ENCODE peak calls at places on chromosomes 5 and 9, in five cellular contexts. N is H1, H is GM12878, X is K562, W is HepG2. M is an unnamed sample. For H3K4me1, the result is how much of the 10 kb centered on the place peaks cover.

GRCh38 chr5:155274484-155274883 is 260.9 kb downstream of the KIF4B start:
- DNase-seq in N (no peak), W (no peak), H (no peak), X (no peak), M (no peak)

GRCh38 chr5:111641533-111642230 is 115.3 kb downstream of the NREP start:
- DNase-seq in X (no peak), H (no peak), W (no peak), N (no peak), M (no peak)

GRCh38 chr9:4550777-4551476 is 60.7 kb downstream of the SLC1A1 start:
- DNase-seq in W (no peak), X (no peak), H (no peak), N (no peak), M (no peak)

GRCh38 chr5:122351416-122352157 is 39.5 kb downstream of the SNCAIP start:
- DNase-seq in N (no peak), H (no peak), X (no peak), W (no peak), M (no peak)

GRCh38 chr9:131804826-131805225 is 65.0 kb upstream of the RAPGEF1 start:
- DNase-seq in H (no peak), N (no peak), W (no peak), X (no peak), M (no peak)

GRCh38 chr9:70746760-70747159 is 332.3 kb upstream of the KLF9 start:
- DNase-seq in N (no peak), H (no peak), W (no peak), X (no peak), M (no peak)

GRCh38 chr9:2420488-2421056 is 201.0 kb upstream of the VLDLR start:
- DNase-seq in W (no peak), X (no peak), N (no peak), H (no peak), M (no peak)

GRCh38 chr5:141245250-141245717 is at the start of gene PCDHB15:
- DNase-seq in H (no peak), X (peak), N (no peak), W (peak), M (no peak)

GRCh38 chr5:122788996-122789395 is 14.1 kb downstream of the SNX2 start:
- DNase-seq in N (no peak), H (no peak), X (no peak), W (no peak), M (no peak)

GRCh38 chr5:104189909-104190308 is 627.3 kb upstream of the NUDT12 start:
- DNase-seq in H (no peak), W (peak), N (no peak), X (peak), M (no peak)

GRCh38 chr9:124399323-124399962 is 15.8 kb downstream of the PSMB7 start:
- DNase-seq in W (no peak), X (no peak), H (no peak), N (no peak), M (no peak)

GRCh38 chr5:94690778-94691177 is 72.3 kb downstream of the SLF1 start:
- DNase-seq in X (no peak), W (no peak), N (no peak), H (no peak), M (no peak)

GRCh38 chr9:19992556-19992955 is 203.7 kb upstream of the SLC24A2 start:
- DNase-seq in X (no peak), N (no peak), H (no peak), W (no peak), M (no peak)

GRCh38 chr9:107557236-107557990 is 67.8 kb upstream of the KLF4 start:
- DNase-seq in X (no peak), N (no peak), H (no peak), W (no peak), M (peak)

GRCh38 chr5:167332291-167332690 is 959.2 kb upstream of the WWC1 start:
- DNase-seq in N (no peak), X (no peak), H (no peak), W (no peak), M (no peak)

GRCh38 chr5:43348207-43348606 is 35.0 kb upstream of the HMGCS1 start:
- DNase-seq in X (no peak), W (peak), H (no peak), N (no peak), M (no peak)

GRCh38 chr5:62115009-62115408 is 191.0 kb upstream of the KIF2A start:
- DNase-seq in W (no peak), N (no peak), X (no peak), H (no peak), M (no peak)

GRCh38 chr5:181239062-181239663 is 4.5 kb downstream of the RACK1 start:
- DNase-seq in N (no peak), H (no peak), W (no peak), X (no peak), M (no peak)

GRCh38 chr5:58299266-58299665 is 160.6 kb downstream of the PLK2 start:
- DNase-seq in N (no peak), H (no peak), W (no peak), X (no peak), M (no peak)

GRCh38 chr5:3534997-3535396 is 60.6 kb upstream of the IRX1 start:
- DNase-seq in N (no peak), X (no peak), W (no peak), H (no peak), M (no peak)

GRCh38 chr9:136860933-136861873 is 4.9 kb downstream of the EDF1 start:
- DNase-seq in H (no peak), W (no peak), X (no peak), N (no peak), M (no peak)

GRCh38 chr9:89978185-89978584 is 373.4 kb downstream of the GADD45G start:
- DNase-seq in X (no peak), H (no peak), N (no peak), W (no peak), M (peak)

GRCh38 chr5:106959447-106959846 is 711.3 kb downstream of the EFNA5 start:
- DNase-seq in X (no peak), N (no peak), H (no peak), W (no peak), M (peak)

GRCh38 chr9:128249914-128250838 is 25.6 kb downstream of the GOLGA2 start:
- DNase-seq in X (peak), H (peak), N (peak), W (no peak), M (peak)

GRCh38 chr5:157245477-157245876 is 20.4 kb upstream of the CYFIP2 start:
- DNase-seq in H (no peak), X (no peak), W (no peak), N (no peak), M (no peak)

GRCh38 chr9:128371622-128372117 is 496 bp downstream of the URM1 start:
- DNase-seq in W (no peak), X (no peak), H (no peak), N (no peak), M (no peak)

GRCh38 chr9:31210982-31211570 is 1173.4 kb upstream of the ACO1 start:
- DNase-seq in W (no peak), X (no peak), H (peak), N (no peak), M (no peak)

GRCh38 chr5:67747096-67747495 is 468.5 kb upstream of the PIK3R1 start:
- DNase-seq in N (no peak), W (no peak), H (no peak), X (no peak), M (no peak)

GRCh38 chr9:80320916-80321315 is 749.2 kb downstream of the TLE4 start:
- DNase-seq in H (no peak), N (no peak), X (no peak), W (no peak), M (no peak)

GRCh38 chr5:89313044-89313443 is 430.1 kb upstream of the MEF2C start:
- DNase-seq in W (no peak), X (no peak), H (no peak), N (no peak), M (peak)

GRCh38 chr5:159817262-159818029 is 98.8 kb upstream of the ADRA1B start:
- DNase-seq in X (no peak), W (no peak), N (no peak), H (no peak), M (no peak)

GRCh38 chr9:136852664-136853595 is 784 bp downstream of the MAMDC4 start:
- DNase-seq in N (no peak), H (no peak), X (no peak), W (no peak), M (no peak)

GRCh38 chr9:121750715-121751623 is 99.5 kb downstream of the DAB2IP start:
- DNase-seq in W (peak), H (no peak), X (no peak), N (no peak), M (peak)

GRCh38 chr9:36925033-36925432 is 109.0 kb downstream of the PAX5 start:
- DNase-seq in W (no peak), N (no peak), H (no peak), X (no peak), M (no peak)

GRCh38 chr9:36924071-36924470 is 110.0 kb downstream of the PAX5 start:
- DNase-seq in N (no peak), H (peak), X (no peak), W (peak), M (peak)

GRCh38 chr9:36923025-36923625 is 110.9 kb downstream of the PAX5 start:
- DNase-seq in W (no peak), H (no peak), X (no peak), N (no peak), M (no peak)

GRCh38 chr9:36928210-36928609 is 105.9 kb downstream of the PAX5 start:
- DNase-seq in X (no peak), N (no peak), W (no peak), H (no peak), M (no peak)

GRCh38 chr9:36922548-36922947 is 111.5 kb downstream of the PAX5 start:
- DNase-seq in X (no peak), N (no peak), W (no peak), H (no peak), M (no peak)
- TF ChIP-seq ZNF274 in X (no peak), N (no peak), W (no peak), H (no peak), M (no peak)

GRCh38 chr9:34928921-34929320 is 29.2 kb upstream of the PHF24 start:
- DNase-seq in X (no peak), H (no peak), W (peak), N (no peak), M (no peak)

GRCh38 chr9:34927061-34927460 is 31.0 kb upstream of the PHF24 start:
- DNase-seq in X (no peak), N (no peak), H (no peak), W (no peak), M (no peak)

GRCh38 chr9:34929506-34930102 is 28.5 kb upstream of the PHF24 start:
- DNase-seq in X (peak), N (peak), H (no peak), W (peak), M (peak)
- TF ChIP-seq ATF3 in X (no peak), N (no peak), H (no peak), W (no peak), M (no peak)

GRCh38 chr9:35652829-35653209 is 2.1 kb upstream of the SIT1 start:
- DNase-seq in W (no peak), X (no peak), N (no peak), H (no peak), M (no peak)

GRCh38 chr9:35649431-35650340 is 1.0 kb downstream of the SIT1 start:
- DNase-seq in W (no peak), X (peak), H (no peak), N (no peak), M (no peak)

GRCh38 chr9:35650341-35651158 is at the start of gene SIT1:
- DNase-seq in X (no peak), N (no peak), W (no peak), H (no peak), M (no peak)

GRCh38 chr9:35653611-35654010 is 2.9 kb upstream of the SIT1 start:
- DNase-seq in X (no peak), H (no peak), W (no peak), N (no peak), M (no peak)

DNA sequence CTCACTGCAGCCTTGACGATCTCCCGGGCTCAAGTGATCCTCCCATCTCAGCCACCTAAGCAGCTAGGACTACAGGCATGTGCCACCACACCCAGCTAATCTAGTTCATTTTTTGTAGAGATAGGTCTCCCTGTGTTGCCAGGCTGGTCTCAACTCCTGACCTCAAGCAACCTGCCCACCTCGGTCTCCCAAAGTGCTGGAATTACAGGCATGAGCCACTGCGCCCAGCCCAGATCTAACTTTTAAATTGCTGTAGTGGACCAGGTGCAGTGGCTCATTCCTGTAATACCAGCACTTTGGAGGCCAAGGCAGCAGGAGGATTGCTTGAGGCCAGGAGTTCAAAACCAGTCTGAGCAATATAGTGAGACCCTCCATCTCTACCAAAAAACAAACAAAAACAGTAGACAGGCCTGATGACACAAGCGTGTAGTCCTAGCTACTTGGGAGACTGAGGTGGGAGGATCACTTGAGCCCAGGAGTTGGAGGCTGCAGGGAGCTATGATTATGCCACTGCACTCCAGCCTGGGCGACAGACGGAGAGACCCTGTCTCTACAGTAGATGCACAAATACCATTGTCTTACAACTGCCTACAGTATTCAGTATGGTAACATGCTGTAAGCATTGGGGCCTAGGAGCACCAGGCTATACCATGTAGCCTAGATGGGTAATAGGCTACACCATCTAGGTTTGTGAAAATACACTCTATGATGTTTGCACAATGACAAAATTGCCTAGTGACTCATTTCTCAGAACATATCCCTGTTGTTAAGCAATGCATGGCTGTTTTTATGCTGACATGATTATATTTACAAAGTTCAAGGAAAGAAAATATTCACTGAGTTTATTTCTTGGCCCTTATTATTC is 1.5 kb upstream of the SIT1 start:
- DNase-seq in H (no peak), N (no peak), W (peak), X (no peak), M (no peak)
- H3K4me1 ChIP-seq in H (under half), N (under half), W (half or more), X (under half), M (under half)

GRCh38 chr9:92716557-92716956 is 46.6 kb upstream of the IPPK start:
- DNase-seq in H (no peak), X (peak), W (peak), N (peak), M (peak)
- TF ChIP-seq ZNF274 in H (no peak), X (no peak), W (no peak), N (no peak), M (no peak)

GRCh38 chr5:129672006-129672405 is 75.9 kb upstream of the MINAR2 start:
- DNase-seq in H (no peak), N (no peak), X (no peak), W (no peak), M (no peak)

GRCh38 chr5:129670944-129671343 is 77.0 kb upstream of the MINAR2 start:
- DNase-seq in H (no peak), X (no peak), W (no peak), N (no peak), M (no peak)
- TF ChIP-seq ATF3 in H (no peak), X (no peak), W (no peak), N (no peak), M (no peak)

DNA sequence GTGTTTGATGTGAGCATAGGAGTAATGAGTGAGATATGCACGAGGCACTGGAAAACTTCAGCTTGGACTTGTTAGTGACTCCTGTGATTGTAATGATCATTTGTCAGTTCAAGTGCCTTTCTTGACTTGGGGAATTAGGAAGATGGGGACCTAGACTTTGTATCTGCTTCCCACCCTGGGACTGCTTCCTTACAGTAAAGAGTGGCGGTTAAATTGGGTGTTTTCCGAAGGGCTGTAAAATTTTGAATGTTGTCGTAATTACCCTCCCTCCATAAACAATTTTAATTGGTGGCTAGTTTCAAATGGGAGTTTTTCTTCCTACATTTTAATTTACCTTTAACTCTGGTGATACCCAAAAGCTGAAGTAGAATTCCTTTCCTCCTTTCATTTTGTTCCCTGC is 23.5 kb upstream of the FAM120AOS start:
- DNase-seq in H (no peak), W (no peak), X (no peak), N (no peak), M (no peak)
- H3K4me1 ChIP-seq in H (under half), W (under half), X (under half), N (under half), M (under half)

GRCh38 chr5:72222521-72222920 is 97.5 kb downstream of the MRPS27 start:
- DNase-seq in X (no peak), N (no peak), W (no peak), H (no peak), M (no peak)
- TF ChIP-seq ZNF274 in X (no peak), N (no peak), W (no peak), H (no peak), M (no peak)

GRCh38 chr9:68747043-68747533 is 42.0 kb downstream of the PIP5K1B start:
- DNase-seq in N (no peak), X (peak), W (no peak), H (no peak), M (no peak)
- TF ChIP-seq ATF3 in N (no peak), X (no peak), W (no peak), H (no peak), M (no peak)

GRCh38 chr9:15158019-15158418 is 149.0 kb downstream of the TTC39B start:
- DNase-seq in H (no peak), N (no peak), X (no peak), W (no peak), M (no peak)

GRCh38 chr9:15157371-15157770 is 149.6 kb downstream of the TTC39B start:
- DNase-seq in X (no peak), H (no peak), W (no peak), N (no peak), M (no peak)

GRCh38 chr9:15155826-15156225 is 151.2 kb downstream of the TTC39B start:
- DNase-seq in W (no peak), X (no peak), H (no peak), N (no peak), M (no peak)

GRCh38 chr9:15155323-15155722 is 151.7 kb downstream of the TTC39B start:
- DNase-seq in X (no peak), W (no peak), N (no peak), H (no peak), M (no peak)

DNA sequence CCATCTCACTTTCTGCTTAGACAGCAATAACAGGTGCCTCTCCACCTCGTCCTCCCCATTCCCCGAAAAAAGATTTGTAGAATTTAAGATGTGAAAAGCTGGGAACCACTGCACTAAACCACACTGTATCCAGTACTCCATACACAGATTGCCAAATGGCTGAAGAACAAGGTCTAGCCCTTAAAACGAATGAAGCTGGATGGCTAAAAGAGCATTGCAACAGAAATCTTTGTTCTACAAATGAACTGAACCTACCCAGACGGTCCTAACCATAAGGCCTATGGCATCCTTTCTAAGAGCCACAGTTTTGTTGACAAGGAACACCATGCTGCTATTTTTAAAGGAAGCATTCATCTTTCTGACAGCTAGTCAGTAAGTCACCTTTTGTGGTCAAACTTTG is 152.3 kb downstream of the TTC39B start:
- DNase-seq in X (no peak), N (no peak), H (no peak), W (no peak), M (no peak)
- H3K4me1 ChIP-seq in X (under half), N (under half), H (under half), W (under half), M (under half)

GRCh38 chr5:18465833-18466681 is 831.8 kb downstream of the TAF11L14 start:
- DNase-seq in W (peak), N (peak), H (peak), X (peak), M (no peak)
- TF ChIP-seq ZNF274 in W (no peak), N (no peak), H (no peak), X (no peak), M (no peak)